ENCODE peak calls at places on chromosomes 5 and 9, in nine cellular contexts. V is GM20000, A is cerebellum, C is midbrain, I is lower lobe of right lung, Z is posterior vena cava, G is amygdala, N is T-helper 1 cell, T is anterior cingulate cortex. F is an unnamed sample.

GRCh38 chr9:2469681-2470141 is 151.9 kb upstream of the VLDLR start:
- DNase-seq in V (peak), A (no peak), C (no peak), I (peak), Z (no peak), G (no peak), N (peak), T (no peak), F (no peak)

GRCh38 chr9:136016221-136016881 is 55.2 kb upstream of the UBAC1 start:
- DNase-seq in V (no peak), A (no peak), C (no peak), I (peak), Z (peak), G (no peak), N (no peak), T (no peak), F (no peak)

GRCh38 chr5:145478651-145479050 is 356.5 kb downstream of the PRELID2 start:
- DNase-seq in V (no peak), A (no peak), C (no peak), I (no peak), Z (no peak), G (no peak), N (no peak), T (no peak), F (no peak)

GRCh38 chr5:6633469-6634326 is 458 bp downstream of the SRD5A1 start:
- DNase-seq in V (peak), A (no peak), C (peak), I (no peak), Z (peak), G (peak), N (no peak), T (no peak), F (no peak)

GRCh38 chr5:99004960-99005359 is 76.2 kb upstream of the CHD1 start:
- DNase-seq in V (peak), A (no peak), C (no peak), I (no peak), Z (no peak), G (no peak), N (peak), T (no peak), F (no peak)

GRCh38 chr5:52743970-52744369 is 43.7 kb upstream of the ITGA1 start:
- DNase-seq in V (peak), A (no peak), C (no peak), I (no peak), Z (no peak), G (no peak), N (peak), T (no peak), F (no peak)

GRCh38 chr9:89721971-89722530 is 117.2 kb downstream of the GADD45G start:
- DNase-seq in V (no peak), A (no peak), C (no peak), I (no peak), Z (no peak), G (no peak), N (no peak), T (no peak), F (no peak)

GRCh38 chr9:85569988-85570387 is 171.8 kb downstream of the AGTPBP1 start:
- DNase-seq in V (no peak), A (no peak), C (no peak), I (no peak), Z (no peak), G (no peak), N (no peak), T (no peak), F (no peak)

GRCh38 chr9:5988265-5988664 is 27.2 kb downstream of the RANBP6 start:
- DNase-seq in V (no peak), A (no peak), C (no peak), I (no peak), Z (no peak), G (no peak), N (no peak), T (no peak), F (no peak)

GRCh38 chr5:159893020-159893695 is 23.1 kb upstream of the ADRA1B start:
- DNase-seq in V (no peak), A (no peak), C (no peak), I (no peak), Z (no peak), G (no peak), N (no peak), T (no peak), F (no peak)

GRCh38 chr9:37574241-37574721 is 1.9 kb downstream of the FBXO10 start:
- DNase-seq in V (no peak), A (no peak), C (no peak), I (no peak), Z (no peak), G (no peak), N (no peak), T (no peak), F (no peak)

GRCh38 chr5:139694556-139695182 is 46.5 kb downstream of the CXXC5 start:
- DNase-seq in V (no peak), A (no peak), C (no peak), I (no peak), Z (no peak), G (no peak), N (no peak), T (no peak), F (no peak)

GRCh38 chr5:1056611-1057484 is 48.2 kb downstream of the NKD2 start:
- DNase-seq in V (no peak), A (no peak), C (no peak), I (no peak), Z (no peak), G (no peak), N (no peak), T (no peak), F (no peak)

GRCh38 chr5:179986328-179986727 is 78.6 kb upstream of the TBC1D9B start:
- DNase-seq in V (no peak), A (no peak), C (peak), I (no peak), Z (no peak), G (no peak), N (no peak), T (no peak), F (no peak)

GRCh38 chr5:86861514-86861913 is 243.8 kb downstream of the COX7C start:
- DNase-seq in V (no peak), A (peak), C (peak), I (no peak), Z (no peak), G (no peak), N (no peak), T (no peak), F (peak)